ENCODE peak calls at places on chromosome 22, in five cellular contexts. Q, F, J, I and U are unnamed samples.

GRCh38 chr22:21946262-21946925 is 6.3 kb downstream of the PPM1F start:
- DNase-seq in Q (no peak), F (no peak), J (no peak), I (no peak), U (no peak)

GRCh38 chr22:50184004-50184461 is 1.7 kb upstream of the TRABD start:
- DNase-seq in Q (peak), F (no peak), J (no peak), I (no peak), U (peak)

GRCh38 chr22:40040927-40041326 is 46.2 kb downstream of the FAM83F start:
- DNase-seq in Q (no peak), F (no peak), J (no peak), I (no peak), U (peak)

GRCh38 chr22:28064941-28065340 is 145.9 kb upstream of the PITPNB start:
- DNase-seq in Q (no peak), F (no peak), J (no peak), I (no peak), U (no peak)

GRCh38 chr22:47328550-47329243 is 566.2 kb downstream of the TBC1D22A start:
- DNase-seq in Q (no peak), F (peak), J (no peak), I (peak), U (peak)

GRCh38 chr22:37267661-37268413 is 14.5 kb upstream of the CYTH4 start:
- DNase-seq in Q (peak), F (no peak), J (no peak), I (no peak), U (no peak)

GRCh38 chr22:35766654-35767580 is 49.2 kb downstream of the APOL5 start:
- DNase-seq in Q (no peak), F (no peak), J (no peak), I (no peak), U (no peak)

GRCh38 chr22:23688571-23688970 is 2.2 kb upstream of the RGL4 start:
- DNase-seq in Q (no peak), F (no peak), J (no peak), I (no peak), U (no peak)

GRCh38 chr22:46104881-46105493 is 45.3 kb upstream of the PPARA start:
- DNase-seq in Q (no peak), F (no peak), J (no peak), I (no peak), U (no peak)

GRCh38 chr22:46103181-46103580 is 47.1 kb upstream of the PPARA start:
- DNase-seq in Q (no peak), F (no peak), J (no peak), I (no peak), U (no peak)

GRCh38 chr22:46103664-46104063 is 46.7 kb upstream of the PPARA start:
- DNase-seq in Q (no peak), F (no peak), J (no peak), I (no peak), U (no peak)

GRCh38 chr22:46105494-46106278 is 44.6 kb upstream of the PPARA start:
- DNase-seq in Q (no peak), F (peak), J (no peak), I (peak), U (peak)

DNA sequence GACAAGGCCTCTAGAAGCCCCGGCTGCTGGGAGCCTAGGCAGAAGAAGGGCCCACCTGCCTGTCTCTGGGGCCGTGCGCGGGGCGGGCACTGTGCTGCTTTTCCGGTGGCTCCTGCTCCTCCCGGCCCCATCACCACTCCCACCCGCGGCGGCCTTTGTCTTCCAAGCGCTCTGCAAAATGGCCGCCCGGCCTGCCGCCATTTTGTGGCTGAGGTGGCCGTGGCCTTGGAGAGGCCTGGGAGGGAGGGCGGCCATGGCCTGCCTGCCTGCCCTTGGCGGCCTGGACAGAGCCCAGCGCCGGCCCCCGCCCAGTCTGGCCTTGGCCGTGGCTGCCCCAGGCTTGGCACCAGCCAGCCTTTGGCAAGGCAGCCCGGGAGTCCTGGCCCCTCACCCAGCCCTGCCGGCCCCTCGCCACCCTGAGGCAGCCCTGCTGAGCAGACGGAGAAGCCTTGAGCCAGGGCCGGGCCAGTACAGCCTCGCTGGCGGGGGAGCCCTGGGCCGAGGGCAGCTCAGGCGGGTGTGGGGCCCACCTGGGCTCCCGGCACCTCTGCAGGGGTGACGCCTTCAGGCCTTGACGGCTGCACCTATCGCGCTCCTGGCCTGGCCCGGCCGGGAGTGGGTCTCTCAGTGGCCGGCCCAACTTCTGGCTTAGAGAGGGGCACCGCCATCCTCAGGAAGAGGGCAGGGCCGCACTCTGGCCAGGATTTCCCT is 46.0 kb upstream of the PPARA start:
- DNase-seq in Q (no peak), F (no peak), J (no peak), I (no peak), U (no peak)
- TF ChIP-seq CTCF in Q (no peak), F (no peak), J (no peak), I (no peak), U (no peak)

GRCh38 chr22:27032121-27032761 is 374.9 kb downstream of the MIAT start:
- DNase-seq in Q (no peak), F (no peak), J (no peak), I (no peak), U (no peak)
- TF ChIP-seq CTCF in Q (no peak), F (no peak), J (no peak), I (no peak), U (no peak)

GRCh38 chr22:20750461-20751184 is 23.3 kb upstream of the SERPIND1 start:
- DNase-seq in Q (no peak), F (peak), J (peak), I (peak), U (peak)

GRCh38 chr22:20749453-20749852 is 24.5 kb upstream of the SERPIND1 start:
- DNase-seq in Q (peak), F (no peak), J (no peak), I (no peak), U (no peak)

GRCh38 chr22:20752873-20753272 is 21.0 kb upstream of the SERPIND1 start:
- DNase-seq in Q (no peak), F (no peak), J (no peak), I (no peak), U (no peak)

GRCh38 chr22:20752104-20752741 is 21.7 kb upstream of the SERPIND1 start:
- DNase-seq in Q (no peak), F (no peak), J (no peak), I (no peak), U (no peak)

GRCh38 chr22:20751185-20751851 is 22.6 kb upstream of the SERPIND1 start:
- DNase-seq in Q (no peak), F (no peak), J (no peak), I (no peak), U (no peak)
- TF ChIP-seq CTCF in Q (no peak), F (no peak), J (no peak), I (no peak), U (no peak)

DNA sequence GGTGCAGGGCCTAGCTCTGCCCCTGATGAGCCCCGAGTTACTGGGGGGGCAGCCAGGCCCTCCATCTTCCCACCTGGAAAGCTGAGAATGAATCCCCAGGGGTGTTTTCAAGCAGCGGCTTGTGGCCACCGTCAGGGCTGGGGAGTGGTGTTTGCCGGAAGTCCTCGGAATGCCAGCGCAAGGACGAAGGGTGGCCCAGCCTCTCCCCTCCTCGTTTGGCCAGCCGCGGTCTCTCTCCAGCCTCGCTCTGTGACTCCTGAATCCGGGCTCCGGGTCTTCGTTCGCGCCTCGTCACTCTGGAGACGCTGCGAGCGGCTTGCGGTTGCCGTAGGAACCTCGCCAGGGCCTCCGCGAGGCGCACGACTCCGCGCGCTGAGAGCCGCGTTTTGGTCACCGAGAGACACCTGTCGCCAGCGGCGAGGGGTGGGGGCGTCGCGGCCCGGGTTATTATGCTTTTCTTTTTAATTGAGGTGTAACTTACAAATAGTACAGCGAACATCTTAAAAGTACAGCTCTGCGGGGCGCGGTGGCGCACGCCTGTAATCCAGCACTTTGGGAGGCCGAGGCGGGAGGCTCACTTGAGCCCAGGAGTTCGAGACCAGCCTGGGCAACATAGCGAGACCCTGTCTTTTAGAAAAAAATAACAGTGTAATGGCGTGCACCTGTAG is 6.3 kb upstream of the KDELR3 start:
- DNase-seq in Q (peak), F (peak), J (peak), I (peak), U (peak)
- TF ChIP-seq CTCF in Q (no peak), F (no peak), J (no peak), I (no peak), U (no peak)

GRCh38 chr22:42966389-42966998 is 48.5 kb downstream of the PACSIN2 start:
- DNase-seq in Q (no peak), F (no peak), J (no peak), I (no peak), U (no peak)

GRCh38 chr22:42969348-42969975 is 45.5 kb downstream of the PACSIN2 start:
- DNase-seq in Q (no peak), F (no peak), J (no peak), I (no peak), U (peak)

GRCh38 chr22:42967005-42967404 is 47.9 kb downstream of the PACSIN2 start:
- DNase-seq in Q (no peak), F (no peak), J (no peak), I (no peak), U (no peak)

GRCh38 chr22:42970029-42970428 is 44.9 kb downstream of the PACSIN2 start:
- DNase-seq in Q (no peak), F (no peak), J (no peak), I (peak), U (no peak)

DNA sequence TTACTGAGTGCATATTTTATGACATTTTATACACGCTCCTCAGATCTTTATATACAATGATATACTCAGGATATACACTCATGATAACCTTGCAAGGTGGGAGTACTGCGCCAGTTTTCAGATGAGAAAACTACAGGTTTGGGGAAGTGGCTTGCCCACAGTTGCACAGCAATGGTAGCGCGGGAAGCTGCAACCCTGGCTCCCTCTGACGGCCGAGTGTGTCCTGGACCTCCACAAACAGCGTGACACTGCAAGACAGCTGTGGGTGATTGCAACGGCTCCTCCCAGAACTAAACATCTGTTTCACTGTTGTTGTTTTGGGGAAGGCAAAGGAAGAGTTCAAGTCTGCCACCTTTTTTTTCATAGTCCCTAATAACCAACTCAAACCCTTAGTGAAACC is 47.0 kb downstream of the PACSIN2 start:
- DNase-seq in Q (peak), F (no peak), J (no peak), I (no peak), U (no peak)
- TF ChIP-seq CTCF in Q (peak), F (no peak), J (peak), I (no peak), U (no peak)

DNA sequence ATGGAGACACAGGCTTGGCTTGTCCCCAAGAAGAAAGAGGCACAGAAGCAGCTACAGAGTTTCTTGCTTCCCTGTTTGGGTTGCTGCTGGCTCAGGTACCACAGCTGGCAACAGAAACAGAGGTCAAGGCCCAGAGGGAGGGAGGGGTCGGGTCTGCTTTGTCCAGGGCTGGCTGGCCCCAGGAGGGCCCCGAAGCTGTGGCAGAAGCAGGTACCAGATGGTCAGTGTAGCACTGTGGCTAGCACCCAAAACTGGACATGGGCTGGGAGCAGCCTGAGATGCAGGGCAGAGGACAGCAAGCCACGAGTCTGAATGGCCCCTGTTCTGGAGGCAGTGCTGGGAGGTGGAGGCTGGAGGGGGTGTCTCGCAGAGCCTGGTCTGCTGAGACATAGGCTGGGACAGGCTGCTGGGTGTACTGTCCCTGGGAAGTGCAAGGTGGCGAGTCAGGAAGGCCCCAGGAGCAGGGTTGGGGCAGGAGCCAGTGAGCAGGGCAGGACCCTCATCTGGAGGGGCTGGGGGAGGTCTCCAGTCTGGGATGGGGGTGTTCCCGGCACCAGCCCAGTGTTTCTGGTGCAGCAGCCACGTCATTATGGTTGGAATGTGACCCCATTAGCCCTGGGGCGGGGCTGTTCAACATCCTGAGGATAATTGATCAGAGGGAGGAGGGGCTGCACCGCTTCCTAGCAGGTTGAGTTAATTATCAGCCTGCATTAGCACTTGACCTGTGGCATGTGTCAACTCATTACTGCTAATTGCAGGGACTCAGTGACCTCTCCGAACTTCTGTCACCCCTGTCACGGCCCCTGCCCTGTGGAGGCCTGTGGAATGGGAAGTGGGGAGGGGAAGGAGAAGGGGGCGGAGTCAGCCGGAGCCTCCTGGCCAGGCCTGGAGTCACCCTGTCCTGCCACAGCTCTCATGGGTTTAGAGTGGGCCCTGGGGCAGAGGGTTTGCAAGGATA is 52.6 kb upstream of the CCDC188 start:
- DNase-seq in Q (peak), F (no peak), J (no peak), I (peak), U (peak)
- TF ChIP-seq CTCF in Q (no peak), F (no peak), J (no peak), I (no peak), U (no peak)

DNA sequence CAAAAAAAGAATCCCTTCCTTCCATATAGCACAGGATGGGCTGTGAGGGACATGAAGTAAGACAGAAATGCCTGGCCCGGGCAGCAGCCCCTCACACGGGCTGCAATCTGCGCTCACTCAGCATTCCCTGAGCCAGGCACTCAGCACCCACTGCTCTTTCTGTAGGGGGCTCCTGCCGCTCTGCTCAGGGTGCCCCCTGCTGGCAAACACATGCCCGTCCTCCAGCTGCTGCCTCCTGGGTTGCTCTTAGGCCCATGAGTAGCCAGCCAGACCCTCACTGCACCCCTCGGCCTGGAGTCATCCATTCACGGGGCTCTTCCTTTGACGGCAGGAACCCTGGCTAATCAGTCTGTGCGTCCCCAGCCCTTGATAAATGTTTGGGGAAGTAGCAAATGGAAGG is 6.9 kb downstream of the MCAT start:
- DNase-seq in Q (no peak), F (peak), J (peak), I (no peak), U (no peak)
- TF ChIP-seq CTCF in Q (peak), F (peak), J (peak), I (peak), U (peak)

DNA sequence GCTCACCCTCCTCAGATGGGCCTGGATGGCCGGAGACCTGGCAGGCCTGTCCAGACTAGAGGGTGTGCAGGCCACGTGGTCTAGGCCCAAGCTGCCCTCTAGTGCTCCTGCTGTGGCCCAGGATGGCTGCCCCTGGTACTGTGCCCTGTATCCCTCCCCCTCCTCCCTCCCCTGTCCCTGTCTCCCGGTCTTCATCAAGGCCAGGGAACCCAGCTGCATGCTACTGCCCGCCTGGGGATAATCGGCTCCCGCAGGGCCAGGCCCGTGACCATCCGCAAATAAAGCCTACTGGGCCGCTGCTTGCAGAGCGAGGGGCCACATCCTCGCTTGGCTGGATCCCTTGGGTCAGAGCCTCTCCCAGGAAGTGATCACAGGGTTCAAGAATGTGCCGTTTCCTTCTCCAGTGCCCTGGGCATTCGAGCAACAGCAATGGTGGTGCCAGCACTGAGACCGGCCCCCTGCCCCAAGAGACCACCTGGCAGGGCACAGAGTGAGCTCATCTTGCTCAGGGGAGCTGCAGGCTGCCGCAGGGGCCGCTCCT is 51.1 kb downstream of the WNT7B start:
- DNase-seq in Q (no peak), F (no peak), J (no peak), I (peak), U (no peak)
- TF ChIP-seq CTCF in Q (no peak), F (no peak), J (no peak), I (no peak), U (no peak)

DNA sequence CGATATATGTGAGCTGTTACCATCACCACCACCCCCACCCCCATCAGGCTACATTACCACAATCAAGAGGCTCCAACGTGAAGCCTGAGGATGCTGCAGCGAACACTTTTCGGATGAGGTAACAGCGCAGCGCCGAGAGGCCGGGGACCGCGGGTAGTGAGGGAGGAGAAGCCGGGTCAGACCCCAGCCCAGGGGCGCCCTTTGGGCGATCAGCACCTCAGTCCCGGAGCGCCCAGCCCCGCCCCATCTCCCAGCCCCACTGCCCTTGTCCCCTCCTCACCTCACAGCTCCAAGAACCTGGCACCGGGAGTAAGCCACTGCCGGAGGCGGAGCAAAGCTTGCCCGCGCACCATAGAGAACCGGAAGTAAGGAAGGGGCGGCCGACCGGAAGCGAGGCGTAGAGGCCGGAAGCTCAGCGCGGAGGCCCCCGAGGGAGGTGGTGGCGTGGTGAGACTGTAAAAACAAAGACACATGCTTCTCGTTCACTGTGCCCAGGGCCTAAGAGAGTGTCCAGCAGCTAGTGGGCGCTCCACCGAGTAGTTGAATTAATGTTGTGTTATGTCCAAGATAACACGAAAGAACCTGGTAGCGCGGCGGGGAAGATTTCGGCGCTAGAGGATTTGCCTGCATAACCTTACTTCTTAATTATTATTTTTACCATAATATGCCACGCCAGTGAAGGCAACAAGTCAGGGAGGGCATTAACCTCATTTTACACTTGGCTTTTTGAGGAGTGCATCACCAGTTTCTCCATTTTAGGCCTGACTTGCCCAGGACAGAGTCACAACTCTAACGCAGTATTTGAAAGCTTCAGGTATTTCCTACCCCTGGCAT is at the start of gene THOC5:
- DNase-seq in Q (peak), F (peak), J (peak), I (peak), U (peak)
- TF ChIP-seq CTCF in Q (peak), F (peak), J (peak), I (peak), U (peak)